ENCODE peak calls at places on chromosomes 12 and 14, in nine cellular contexts. J is cardiac muscle cell, Y is tibial nerve, B is prostate gland, R is gastrocnemius medialis, L is spleen, C is IMR-90, D is right lobe of liver, I is testis. X is an unnamed sample.

GRCh38 chr14:48546996-48547395 is 871.6 kb upstream of the MDGA2 start:
- DNase-seq in J (no peak), Y (no peak), B (no peak), R (no peak), L (no peak), C (peak; percentile 11), D (no peak), I (no peak), X (no peak)

GRCh38 chr14:100076630-100077029 is 11.4 kb downstream of the EVL start:
- DNase-seq in J (peak; percentile 76), Y (no peak), B (no peak), R (peak; percentile 66), L (no peak), C (peak; percentile 81), D (peak; percentile 40), I (peak; percentile 6), X (no peak)

GRCh38 chr14:77184396-77185092 is 2.9 kb downstream of the TMEM63C start:
- DNase-seq in J (no peak), Y (no peak), B (no peak), R (no peak), L (no peak), C (no peak), D (no peak), I (no peak), X (no peak)

GRCh38 chr12:112906712-112907414 is at the start of gene OAS1:
- DNase-seq in J (peak; percentile 78), Y (no peak), B (peak; percentile 59), R (no peak), L (no peak), C (peak; percentile 22), D (no peak), I (peak; percentile 61), X (no peak)

GRCh38 chr12:9064201-9064814 is 51.4 kb downstream of the A2M start:
- DNase-seq in J (peak; percentile 58), Y (no peak), B (peak; percentile 68), R (peak; percentile 57), L (peak; percentile 87), C (peak; percentile 10), D (peak; percentile 66), I (peak; percentile 81), X (no peak)

GRCh38 chr12:62350554-62350953 is 90.3 kb downstream of the USP15 start:
- DNase-seq in J (no peak), Y (no peak), B (no peak), R (no peak), L (no peak), C (no peak), D (no peak), I (no peak), X (no peak)

GRCh38 chr14:32648434-32648833 is 290.2 kb upstream of the NPAS3 start:
- DNase-seq in J (peak; percentile 46), Y (no peak), B (peak; percentile 36), R (no peak), L (no peak), C (peak; percentile 68), D (no peak), I (no peak), X (no peak)

GRCh38 chr12:52200783-52201519 is 9.1 kb upstream of the KRT80 start:
- DNase-seq in J (no peak), Y (no peak), B (no peak), R (no peak), L (no peak), C (no peak), D (peak; percentile 11), I (no peak), X (no peak)

GRCh38 chr14:46054526-46054925 is 597.1 kb downstream of the RPL10L start:
- DNase-seq in J (peak; percentile 61), Y (no peak), B (no peak), R (no peak), L (no peak), C (peak; percentile 79), D (no peak), I (no peak), X (no peak)

GRCh38 chr12:53453953-53454640 is 2.2 kb downstream of the PCBP2 start:
- DNase-seq in J (no peak), Y (no peak), B (no peak), R (no peak), L (no peak), C (no peak), D (no peak), I (no peak), X (no peak)

GRCh38 chr14:97402279-97402678 is 605.1 kb downstream of the VRK1 start:
- DNase-seq in J (no peak), Y (no peak), B (no peak), R (no peak), L (no peak), C (no peak), D (no peak), I (no peak), X (no peak)

GRCh38 chr12:7150841-7151240 is 20.7 kb downstream of the CLSTN3 start:
- DNase-seq in J (no peak), Y (no peak), B (no peak), R (no peak), L (no peak), C (no peak), D (no peak), I (no peak), X (no peak)
- TF ChIP-seq CTCF in J (no peak), Y (no peak), B (no peak), R (no peak), L (no peak), C (no peak), D (no peak), I (no peak), X (no peak)

GRCh38 chr14:60986500-60986899 is 5.5 kb downstream of the SLC38A6 start:
- DNase-seq in J (no peak), Y (no peak), B (no peak), R (no peak), L (no peak), C (no peak), D (no peak), I (no peak), X (no peak)

GRCh38 chr14:60981626-60982455 is 796 bp downstream of the SLC38A6 start:
- DNase-seq in J (peak; percentile 92), Y (no peak), B (no peak), R (no peak), L (no peak), C (peak; percentile 94), D (no peak), I (peak; percentile 16), X (no peak)

GRCh38 chr14:60980811-60981625 is at the start of the genes SLC38A6 and TRMT5:
- DNase-seq in J (peak; percentile 98), Y (peak; percentile 89), B (peak; percentile 94), R (peak; percentile 94), L (peak; percentile 95), C (peak; percentile 97), D (peak; percentile 93), I (peak; percentile 97), X (peak; percentile 96)

DNA sequence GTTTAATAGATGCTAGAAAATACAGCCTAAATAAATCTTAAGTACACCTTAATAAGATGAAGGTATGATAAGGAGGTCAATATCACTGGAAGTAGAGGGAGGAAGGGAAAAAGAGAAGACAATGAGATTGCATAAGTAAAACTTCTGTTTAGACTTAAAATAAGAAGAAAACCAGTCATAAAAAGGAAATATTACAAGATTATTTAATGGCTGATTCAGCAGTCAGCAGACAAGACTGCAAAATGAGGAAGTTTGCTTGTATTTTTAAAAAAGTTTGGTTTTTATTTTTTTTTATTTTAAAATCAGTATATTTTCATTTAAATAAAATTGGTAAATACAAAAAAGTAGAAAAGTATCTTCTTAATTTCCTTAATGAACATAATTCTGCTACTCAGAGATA is 3.2 kb downstream of the SLC38A6 start:
- DNase-seq in J (no peak), Y (no peak), B (no peak), R (no peak), L (no peak), C (no peak), D (no peak), I (no peak), X (no peak)
- H3K36me3 ChIP-seq in J (no peaks in the 10 kb centered on the region), Y (no peaks in the 10 kb centered on the region), B (peaks cover 3% of the 10 kb centered on the region), R (peaks cover 28% of the 10 kb centered on the region), L (peaks cover 46% of the 10 kb centered on the region), C (peaks cover 14% of the 10 kb centered on the region), D (no peaks in the 10 kb centered on the region), I (no peaks in the 10 kb centered on the region), X (peaks cover 44% of the 10 kb centered on the region)

GRCh38 chr14:68103841-68104240 is 284.3 kb downstream of the RAD51B start:
- DNase-seq in J (no peak), Y (no peak), B (peak; percentile 16), R (no peak), L (no peak), C (no peak), D (no peak), I (no peak), X (no peak)
- H3K27ac ChIP-seq in J (peak overlapping the region; percentile 65), Y (no peak overlapping the region), B (peak overlapping the region; percentile 46), R (no peak overlapping the region), L (no peak overlapping the region), C (no peak overlapping the region), D (no peak overlapping the region), I (no peak overlapping the region), X (peak overlapping the region; percentile 41)

DNA sequence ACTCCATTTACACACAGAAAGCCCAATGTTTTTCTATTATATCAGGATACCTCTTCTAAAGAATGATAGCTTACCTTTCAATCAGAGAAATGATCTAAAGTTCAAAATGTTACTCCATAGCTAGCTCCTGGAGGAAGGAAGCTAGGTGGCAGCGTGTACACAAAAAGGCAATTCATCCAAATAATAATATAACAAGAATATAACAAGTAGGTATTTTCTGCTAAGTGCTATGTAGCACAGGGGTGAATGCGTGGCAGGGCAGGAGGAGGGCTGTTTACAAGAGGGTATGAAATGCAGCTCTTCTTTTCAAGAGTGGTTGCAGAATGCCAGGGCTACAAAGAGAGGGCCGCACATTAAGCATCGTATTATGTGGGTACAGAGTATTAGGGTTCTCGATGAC is 663 bp upstream of the SNAPC1 start:
- DNase-seq in J (no peak), Y (no peak), B (no peak), R (no peak), L (no peak), C (no peak), D (no peak), I (peak; percentile 28), X (no peak)
- TF ChIP-seq CTCF in J (no peak), Y (no peak), B (no peak), R (no peak), L (no peak), C (no peak), D (no peak), I (no peak), X (peak; percentile 32)